ENCODE peak calls at places on chromosome 1, in eight cellular contexts. One of them, this sample, is unnamed.

GRCh38 chr1:147497826-147498225 is 43.5 kb upstream of the BCL9 start:
- DNase-seq in mammary epithelial cell: no peak
- DNase-seq in heart left ventricle: no peak
- DNase-seq in neural crest cell: no peak
- DNase-seq in AG04450: no peak
- DNase-seq in fibroblast of pulmonary artery: no peak
- DNase-seq in foreskin fibroblast: no peak
- DNase-seq in colonic mucosa: no peak
- DNase-seq in this sample: no peak

GRCh38 chr1:32972814-32973428 is 8.3 kb upstream of the RNF19B start:
- DNase-seq in mammary epithelial cell: no peak
- DNase-seq in heart left ventricle: peak; percentile 56
- DNase-seq in neural crest cell: peak; percentile 54
- DNase-seq in AG04450: no peak
- DNase-seq in fibroblast of pulmonary artery: peak; percentile 46
- DNase-seq in foreskin fibroblast: peak; percentile 68
- DNase-seq in colonic mucosa: peak; percentile 69
- DNase-seq in this sample: peak; percentile 56

GRCh38 chr1:177328251-177328650 is 157.5 kb downstream of the BRINP2 start:
- DNase-seq in mammary epithelial cell: peak; percentile 15
- DNase-seq in heart left ventricle: no peak
- DNase-seq in neural crest cell: no peak
- DNase-seq in AG04450: no peak
- DNase-seq in fibroblast of pulmonary artery: no peak
- DNase-seq in foreskin fibroblast: peak; percentile 24
- DNase-seq in colonic mucosa: no peak
- DNase-seq in this sample: no peak

GRCh38 chr1:240658312-240658975 is 46.5 kb upstream of the GREM2 start:
- DNase-seq in mammary epithelial cell: no peak
- DNase-seq in heart left ventricle: no peak
- DNase-seq in neural crest cell: no peak
- DNase-seq in AG04450: peak; percentile 45
- DNase-seq in fibroblast of pulmonary artery: no peak
- DNase-seq in foreskin fibroblast: no peak
- DNase-seq in colonic mucosa: no peak
- DNase-seq in this sample: no peak

GRCh38 chr1:151720190-151720953 is 950 bp upstream of the RIIAD1 start:
- DNase-seq in mammary epithelial cell: no peak
- DNase-seq in heart left ventricle: peak; percentile 48
- DNase-seq in neural crest cell: no peak
- DNase-seq in AG04450: no peak
- DNase-seq in fibroblast of pulmonary artery: peak; percentile 21
- DNase-seq in foreskin fibroblast: peak; percentile 37
- DNase-seq in colonic mucosa: no peak
- DNase-seq in this sample: no peak

GRCh38 chr1:113266788-113267187 is 123.5 kb upstream of the MAGI3 start:
- DNase-seq in mammary epithelial cell: no peak
- DNase-seq in heart left ventricle: no peak
- DNase-seq in neural crest cell: no peak
- DNase-seq in AG04450: no peak
- DNase-seq in fibroblast of pulmonary artery: no peak
- DNase-seq in foreskin fibroblast: no peak
- DNase-seq in colonic mucosa: no peak
- DNase-seq in this sample: no peak

GRCh38 chr1:40637617-40638016 is 27.9 kb downstream of the RIMS3 start:
- DNase-seq in mammary epithelial cell: no peak
- DNase-seq in heart left ventricle: no peak
- DNase-seq in neural crest cell: no peak
- DNase-seq in AG04450: no peak
- DNase-seq in fibroblast of pulmonary artery: no peak
- DNase-seq in foreskin fibroblast: no peak
- DNase-seq in colonic mucosa: no peak
- DNase-seq in this sample: no peak

GRCh38 chr1:99661780-99662179 is 15.9 kb downstream of the PALMD start:
- DNase-seq in mammary epithelial cell: no peak
- DNase-seq in heart left ventricle: no peak
- DNase-seq in neural crest cell: no peak
- DNase-seq in AG04450: no peak
- DNase-seq in fibroblast of pulmonary artery: peak; percentile 84
- DNase-seq in foreskin fibroblast: peak; percentile 41
- DNase-seq in colonic mucosa: no peak
- DNase-seq in this sample: no peak

GRCh38 chr1:7752512-7753417 is 18.3 kb upstream of the VAMP3 start:
- DNase-seq in mammary epithelial cell: peak; percentile 51
- DNase-seq in heart left ventricle: peak; percentile 46
- DNase-seq in neural crest cell: peak; percentile 69
- DNase-seq in AG04450: peak; percentile 41
- DNase-seq in fibroblast of pulmonary artery: peak; percentile 82
- DNase-seq in foreskin fibroblast: peak; percentile 84
- DNase-seq in colonic mucosa: peak; percentile 65
- DNase-seq in this sample: peak; percentile 67

GRCh38 chr1:22018583-22019559 is 17.4 kb downstream of the CELA3A start:
- DNase-seq in mammary epithelial cell: peak; percentile 93
- DNase-seq in heart left ventricle: peak; percentile 48
- DNase-seq in neural crest cell: no peak
- DNase-seq in AG04450: no peak
- DNase-seq in fibroblast of pulmonary artery: peak; percentile 91
- DNase-seq in foreskin fibroblast: peak; percentile 88
- DNase-seq in colonic mucosa: no peak
- DNase-seq in this sample: no peak

GRCh38 chr1:31708324-31708723 is 4.5 kb upstream of the COL16A1 start:
- DNase-seq in mammary epithelial cell: no peak
- DNase-seq in heart left ventricle: no peak
- DNase-seq in neural crest cell: no peak
- DNase-seq in AG04450: no peak
- DNase-seq in fibroblast of pulmonary artery: no peak
- DNase-seq in foreskin fibroblast: peak; percentile 58
- DNase-seq in colonic mucosa: no peak
- DNase-seq in this sample: no peak

GRCh38 chr1:31705080-31705866 is 1.5 kb upstream of the COL16A1 start:
- DNase-seq in mammary epithelial cell: peak; percentile 63
- DNase-seq in heart left ventricle: peak; percentile 56
- DNase-seq in neural crest cell: no peak
- DNase-seq in AG04450: no peak
- DNase-seq in fibroblast of pulmonary artery: peak; percentile 54
- DNase-seq in foreskin fibroblast: peak; percentile 87
- DNase-seq in colonic mucosa: peak; percentile 62
- DNase-seq in this sample: peak; percentile 28

GRCh38 chr1:31709060-31709459 is 5.2 kb upstream of the COL16A1 start:
- DNase-seq in mammary epithelial cell: no peak
- DNase-seq in heart left ventricle: no peak
- DNase-seq in neural crest cell: no peak
- DNase-seq in AG04450: no peak
- DNase-seq in fibroblast of pulmonary artery: no peak
- DNase-seq in foreskin fibroblast: no peak
- DNase-seq in colonic mucosa: no peak
- DNase-seq in this sample: no peak

GRCh38 chr1:31706384-31707058 is 2.7 kb upstream of the COL16A1 start:
- DNase-seq in mammary epithelial cell: no peak
- DNase-seq in heart left ventricle: no peak
- DNase-seq in neural crest cell: no peak
- DNase-seq in AG04450: no peak
- DNase-seq in fibroblast of pulmonary artery: no peak
- DNase-seq in foreskin fibroblast: peak; percentile 73
- DNase-seq in colonic mucosa: no peak
- DNase-seq in this sample: no peak

GRCh38 chr1:31707711-31708110 is 3.9 kb upstream of the COL16A1 start:
- DNase-seq in mammary epithelial cell: peak; percentile 61
- DNase-seq in heart left ventricle: no peak
- DNase-seq in neural crest cell: no peak
- DNase-seq in AG04450: no peak
- DNase-seq in fibroblast of pulmonary artery: peak; percentile 85
- DNase-seq in foreskin fibroblast: peak; percentile 80
- DNase-seq in colonic mucosa: no peak
- DNase-seq in this sample: no peak
- TF ChIP-seq CTCF in mammary epithelial cell: peak; percentile 26
- TF ChIP-seq CTCF in heart left ventricle: peak; percentile 26
- TF ChIP-seq CTCF in neural crest cell: no peak
- TF ChIP-seq CTCF in AG04450: peak; percentile 46
- TF ChIP-seq CTCF in fibroblast of pulmonary artery: peak; percentile 58
- TF ChIP-seq CTCF in foreskin fibroblast: peak; percentile 32
- TF ChIP-seq CTCF in colonic mucosa: no peak
- TF ChIP-seq CTCF in this sample: no peak

GRCh38 chr1:161749509-161750407 is at the start of gene DUSP12:
- DNase-seq in mammary epithelial cell: peak; percentile 94
- DNase-seq in heart left ventricle: peak; percentile 97
- DNase-seq in neural crest cell: peak; percentile 88
- DNase-seq in AG04450: peak; percentile 86
- DNase-seq in fibroblast of pulmonary artery: peak; percentile 97
- DNase-seq in foreskin fibroblast: peak; percentile 98
- DNase-seq in colonic mucosa: peak; percentile 94
- DNase-seq in this sample: peak; percentile 91
- TF ChIP-seq CTCF in mammary epithelial cell: peak; percentile 28
- TF ChIP-seq CTCF in heart left ventricle: peak; percentile 42
- TF ChIP-seq CTCF in neural crest cell: peak; percentile 21
- TF ChIP-seq CTCF in AG04450: peak; percentile 11
- TF ChIP-seq CTCF in fibroblast of pulmonary artery: peak; percentile 20
- TF ChIP-seq CTCF in foreskin fibroblast: no peak
- TF ChIP-seq CTCF in colonic mucosa: no peak
- TF ChIP-seq CTCF in this sample: no peak

DNA sequence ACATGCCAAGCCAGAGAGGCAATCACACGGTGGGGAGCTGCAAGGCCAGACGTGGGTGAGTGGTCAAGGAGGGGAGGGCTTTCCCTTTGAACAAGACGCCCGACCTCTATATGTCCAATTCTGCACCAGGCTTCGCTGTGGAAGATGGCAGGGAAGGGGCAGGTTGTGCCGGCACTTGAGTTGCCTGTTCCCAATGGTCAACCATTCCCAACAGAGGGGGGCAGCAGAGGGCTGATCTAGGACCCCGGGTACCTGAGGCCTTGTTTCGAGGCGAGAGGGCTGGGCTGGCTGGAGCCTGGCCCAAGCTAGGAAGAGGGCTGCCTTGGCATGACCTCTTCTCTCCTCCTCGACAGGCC is 64.9 kb downstream of the TMEM53 start:
- DNase-seq in mammary epithelial cell: no peak
- DNase-seq in heart left ventricle: peak; percentile 54
- DNase-seq in neural crest cell: peak; percentile 57
- DNase-seq in AG04450: no peak
- DNase-seq in fibroblast of pulmonary artery: peak; percentile 46
- DNase-seq in foreskin fibroblast: peak; percentile 84
- DNase-seq in colonic mucosa: peak; percentile 56
- DNase-seq in this sample: peak; percentile 62
- TF ChIP-seq CTCF in mammary epithelial cell: peak; percentile 53
- TF ChIP-seq CTCF in heart left ventricle: peak; percentile 58
- TF ChIP-seq CTCF in neural crest cell: peak; percentile 57
- TF ChIP-seq CTCF in AG04450: peak; percentile 74
- TF ChIP-seq CTCF in fibroblast of pulmonary artery: peak; percentile 58
- TF ChIP-seq CTCF in foreskin fibroblast: peak; percentile 65
- TF ChIP-seq CTCF in colonic mucosa: no peak
- TF ChIP-seq CTCF in this sample: peak; percentile 48

GRCh38 chr1:64864018-64864945 is 102.1 kb downstream of the JAK1 start:
- DNase-seq in mammary epithelial cell: no peak
- DNase-seq in heart left ventricle: peak; percentile 77
- DNase-seq in neural crest cell: no peak
- DNase-seq in AG04450: no peak
- DNase-seq in fibroblast of pulmonary artery: peak; percentile 37
- DNase-seq in foreskin fibroblast: no peak
- DNase-seq in colonic mucosa: peak; percentile 55
- DNase-seq in this sample: peak; percentile 74

GRCh38 chr1:64856564-64856963 is 109.8 kb downstream of the JAK1 start:
- DNase-seq in mammary epithelial cell: peak; percentile 35
- DNase-seq in heart left ventricle: peak; percentile 43
- DNase-seq in neural crest cell: no peak
- DNase-seq in AG04450: no peak
- DNase-seq in fibroblast of pulmonary artery: peak; percentile 42
- DNase-seq in foreskin fibroblast: no peak
- DNase-seq in colonic mucosa: peak; percentile 23
- DNase-seq in this sample: no peak

GRCh38 chr1:64857347-64857746 is 109.0 kb downstream of the JAK1 start:
- DNase-seq in mammary epithelial cell: no peak
- DNase-seq in heart left ventricle: no peak
- DNase-seq in neural crest cell: no peak
- DNase-seq in AG04450: no peak
- DNase-seq in fibroblast of pulmonary artery: no peak
- DNase-seq in foreskin fibroblast: no peak
- DNase-seq in colonic mucosa: no peak
- DNase-seq in this sample: no peak

GRCh38 chr1:64865105-64865757 is 101.1 kb downstream of the JAK1 start:
- DNase-seq in mammary epithelial cell: no peak
- DNase-seq in heart left ventricle: no peak
- DNase-seq in neural crest cell: no peak
- DNase-seq in AG04450: no peak
- DNase-seq in fibroblast of pulmonary artery: no peak
- DNase-seq in foreskin fibroblast: no peak
- DNase-seq in colonic mucosa: no peak
- DNase-seq in this sample: no peak

GRCh38 chr1:64861611-64862010 is 104.7 kb downstream of the JAK1 start:
- DNase-seq in mammary epithelial cell: no peak
- DNase-seq in heart left ventricle: no peak
- DNase-seq in neural crest cell: no peak
- DNase-seq in AG04450: no peak
- DNase-seq in fibroblast of pulmonary artery: peak; percentile 23
- DNase-seq in foreskin fibroblast: peak; percentile 64
- DNase-seq in colonic mucosa: no peak
- DNase-seq in this sample: peak; percentile 48
- TF ChIP-seq CTCF in mammary epithelial cell: no peak
- TF ChIP-seq CTCF in heart left ventricle: peak; percentile 51
- TF ChIP-seq CTCF in neural crest cell: no peak
- TF ChIP-seq CTCF in AG04450: peak; percentile 32
- TF ChIP-seq CTCF in fibroblast of pulmonary artery: peak; percentile 10
- TF ChIP-seq CTCF in foreskin fibroblast: no peak
- TF ChIP-seq CTCF in colonic mucosa: no peak
- TF ChIP-seq CTCF in this sample: no peak

DNA sequence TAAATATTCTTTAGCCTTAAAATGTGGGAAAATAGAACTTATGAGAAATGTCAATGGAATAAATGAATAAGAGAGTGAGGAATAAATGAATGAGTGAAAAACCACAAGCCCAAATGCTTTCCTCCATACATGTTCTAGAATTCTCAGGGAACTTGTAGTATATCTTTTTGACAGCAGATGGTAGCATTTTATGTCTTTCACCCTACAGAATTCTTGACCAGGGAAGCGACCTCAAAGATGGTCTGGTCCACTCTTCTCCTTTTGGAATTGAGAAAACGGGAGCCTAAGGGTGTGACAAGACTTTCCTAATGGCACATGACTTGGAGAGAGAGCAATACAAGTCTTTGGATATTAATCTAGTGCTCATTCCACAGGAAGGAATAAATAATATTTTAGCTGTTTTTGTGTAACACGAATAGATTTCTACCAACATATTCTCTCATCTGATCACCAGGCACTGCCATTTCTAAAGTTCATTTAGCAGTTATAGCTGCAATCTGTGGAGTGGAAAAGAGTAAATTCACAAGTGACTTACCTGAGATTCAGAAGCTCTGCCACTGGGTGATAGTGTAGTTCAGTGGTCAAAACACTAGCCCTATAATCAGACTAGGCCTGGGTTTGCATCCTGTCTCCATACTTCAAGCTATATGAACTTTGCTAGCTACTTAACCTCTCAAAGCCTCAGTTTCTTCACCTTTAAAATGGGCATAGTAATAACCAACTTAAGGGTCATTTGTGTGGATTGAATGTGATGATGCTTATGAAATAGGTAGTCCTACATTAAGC is 15.0 kb upstream of the F5 start:
- DNase-seq in mammary epithelial cell: peak; percentile 17
- DNase-seq in heart left ventricle: no peak
- DNase-seq in neural crest cell: no peak
- DNase-seq in AG04450: no peak
- DNase-seq in fibroblast of pulmonary artery: peak; percentile 70
- DNase-seq in foreskin fibroblast: peak; percentile 39
- DNase-seq in colonic mucosa: no peak
- DNase-seq in this sample: no peak
- TF ChIP-seq CTCF in mammary epithelial cell: peak; percentile 46
- TF ChIP-seq CTCF in heart left ventricle: peak; percentile 60
- TF ChIP-seq CTCF in neural crest cell: peak; percentile 68
- TF ChIP-seq CTCF in AG04450: peak; percentile 37
- TF ChIP-seq CTCF in fibroblast of pulmonary artery: peak; percentile 55
- TF ChIP-seq CTCF in foreskin fibroblast: no peak
- TF ChIP-seq CTCF in colonic mucosa: peak; percentile 28
- TF ChIP-seq CTCF in this sample: peak; percentile 34

GRCh38 chr1:24963099-24963872 is 33.2 kb upstream of the RUNX3 start:
- DNase-seq in mammary epithelial cell: no peak
- DNase-seq in heart left ventricle: no peak
- DNase-seq in neural crest cell: no peak
- DNase-seq in AG04450: no peak
- DNase-seq in fibroblast of pulmonary artery: no peak
- DNase-seq in foreskin fibroblast: no peak
- DNase-seq in colonic mucosa: no peak
- DNase-seq in this sample: no peak
- TF ChIP-seq CTCF in mammary epithelial cell: peak; percentile 14
- TF ChIP-seq CTCF in heart left ventricle: no peak
- TF ChIP-seq CTCF in neural crest cell: no peak
- TF ChIP-seq CTCF in AG04450: no peak
- TF ChIP-seq CTCF in fibroblast of pulmonary artery: no peak
- TF ChIP-seq CTCF in foreskin fibroblast: no peak
- TF ChIP-seq CTCF in colonic mucosa: no peak
- TF ChIP-seq CTCF in this sample: no peak